ENCODE peak calls at places on chromosomes 11 and 22, in seven cellular contexts. W, I, S, J, G, F and R are unnamed samples.

GRCh38 chr11:115425816-115426215 is 78.4 kb downstream of the CADM1 start:
- DNase-seq in W (no peak), J (no peak), G (no peak), S (no peak), I (no peak), F (no peak), R (no peak)

GRCh38 chr22:37485006-37485713 is 1.0 kb downstream of the MFNG start:
- DNase-seq in S (no peak), I (no peak), W (no peak), G (no peak), J (no peak), F (no peak), R (no peak)

GRCh38 chr22:49930596-49931412 is 12.4 kb downstream of the CRELD2 start:
- DNase-seq in F (peak; percentile 74), J (no peak), G (peak; percentile 81), S (peak; percentile 77), I (peak; percentile 78), W (peak; percentile 78), R (peak; percentile 91)

GRCh38 chr22:31945971-31946680 is 1.8 kb downstream of the YWHAH start:
- DNase-seq in I (no peak), G (no peak), S (no peak), W (no peak), J (no peak), F (no peak), R (peak; percentile 51)

GRCh38 chr11:30566482-30566881 is 19.7 kb downstream of the MPPED2 start:
- DNase-seq in S (no peak), F (no peak), I (no peak), W (no peak), G (no peak), J (no peak), R (no peak)

GRCh38 chr22:40728731-40729189 is 49.5 kb downstream of the MCHR1 start:
- DNase-seq in S (no peak), W (no peak), J (no peak), I (no peak), G (no peak), F (no peak), R (no peak)

GRCh38 chr22:20206709-20207215 is 55.9 kb upstream of the CCDC188 start:
- DNase-seq in F (no peak), W (no peak), J (peak; percentile 97), I (no peak), G (no peak), S (peak; percentile 17), R (peak; percentile 45)

GRCh38 chr11:108551653-108552462 is 41.7 kb downstream of the EXPH5 start:
- DNase-seq in G (no peak), I (no peak), W (peak; percentile 18), J (peak; percentile 80), S (no peak), F (no peak), R (no peak)

GRCh38 chr22:21712751-21713427 is 22.7 kb downstream of the YPEL1 start:
- DNase-seq in G (peak; percentile 77), F (peak; percentile 88), I (no peak), S (peak; percentile 72), J (peak; percentile 99), W (peak; percentile 68), R (peak; percentile 84)

GRCh38 chr22:29994941-29995340 is 85.3 kb upstream of the HORMAD2 start:
- DNase-seq in J (no peak), S (peak; percentile 37), G (peak; percentile 40), F (no peak), W (no peak), I (no peak), R (no peak)

GRCh38 chr11:112294688-112295340 is 34.2 kb upstream of the PLET1 start:
- DNase-seq in I (no peak), F (no peak), J (no peak), S (no peak), G (no peak), W (no peak), R (peak; percentile 56)

GRCh38 chr11:120055646-120056045 is 82.3 kb downstream of the TRIM29 start:
- DNase-seq in J (no peak), W (no peak), I (no peak), S (no peak), G (no peak), F (no peak), R (no peak)

GRCh38 chr22:49094151-49094550 is 733.5 kb downstream of the BRD1 start:
- DNase-seq in I (no peak), S (no peak), G (no peak), F (no peak), W (no peak), J (no peak), R (peak; percentile 14)

GRCh38 chr11:122505304-122506006 is 150.1 kb upstream of the UBASH3B start:
- DNase-seq in S (peak; percentile 73), J (peak; percentile 57), W (peak; percentile 58), G (peak; percentile 42), I (peak; percentile 7), F (peak; percentile 82), R (peak; percentile 74)

GRCh38 chr11:64720640-64721358 is 2.2 kb downstream of the NRXN2 start:
- DNase-seq in J (no peak), F (no peak), S (no peak), I (no peak), W (no peak), G (no peak), R (no peak)

GRCh38 chr11:35383953-35384352 is 35.4 kb downstream of the SLC1A2 start:
- DNase-seq in W (no peak), S (no peak), F (no peak), G (no peak), J (no peak), I (no peak), R (no peak)

GRCh38 chr11:48109046-48109666 is 107.5 kb upstream of the OR4B1 start:
- DNase-seq in S (peak; percentile 65), I (no peak), G (peak; percentile 25), W (peak; percentile 37), F (no peak), J (peak; percentile 58), R (peak; percentile 75)

GRCh38 chr11:134845474-134846435 is 433.7 kb upstream of the B3GAT1 start:
- DNase-seq in J (no peak), F (no peak), I (no peak), G (no peak), W (no peak), S (no peak), R (no peak)

GRCh38 chr11:114311946-114312345 is 15.7 kb downstream of the NNMT start:
- DNase-seq in F (no peak), W (no peak), S (no peak), G (no peak), J (no peak), I (no peak), R (no peak)

GRCh38 chr11:91800208-91800914 is 424.3 kb upstream of the FAT3 start:
- DNase-seq in G (no peak), I (no peak), W (no peak), S (no peak), F (no peak), J (no peak), R (no peak)

GRCh38 chr22:47169801-47170140 is 407.3 kb downstream of the TBC1D22A start:
- DNase-seq in J (no peak), I (no peak), S (no peak), F (no peak), G (no peak), W (no peak), R (no peak)

GRCh38 chr22:47167056-47167455 is 404.6 kb downstream of the TBC1D22A start:
- DNase-seq in I (no peak), F (no peak), W (no peak), J (no peak), S (no peak), G (no peak), R (no peak)

GRCh38 chr22:47171441-47172221 is 409.2 kb downstream of the TBC1D22A start:
- DNase-seq in I (no peak), J (no peak), G (no peak), F (no peak), S (no peak), W (no peak), R (no peak)

GRCh38 chr22:47168441-47168840 is 406.0 kb downstream of the TBC1D22A start:
- DNase-seq in G (no peak), S (no peak), I (no peak), J (no peak), F (no peak), W (no peak), R (no peak)

GRCh38 chr22:47168900-47169800 is 406.7 kb downstream of the TBC1D22A start:
- DNase-seq in G (peak; percentile 10), S (peak; percentile 6), W (no peak), I (no peak), J (no peak), F (peak; percentile 59), R (peak; percentile 55)
- TF ChIP-seq CTCF in G (peak; percentile 55), S (no peak), W (peak; percentile 52), I (no peak), J (peak; percentile 23), F (peak; percentile 49), R (peak; percentile 24)

GRCh38 chr11:102831128-102831708 is 12.2 kb downstream of the MMP3 start:
- DNase-seq in I (no peak), F (peak; percentile 40), J (no peak), G (peak; percentile 4), W (no peak), S (peak; percentile 16), R (no peak)
- TF ChIP-seq MAX in I (no peak), F (no peak), J (no peak), G (no peak), W (no peak), S (no peak), R (no peak)

DNA sequence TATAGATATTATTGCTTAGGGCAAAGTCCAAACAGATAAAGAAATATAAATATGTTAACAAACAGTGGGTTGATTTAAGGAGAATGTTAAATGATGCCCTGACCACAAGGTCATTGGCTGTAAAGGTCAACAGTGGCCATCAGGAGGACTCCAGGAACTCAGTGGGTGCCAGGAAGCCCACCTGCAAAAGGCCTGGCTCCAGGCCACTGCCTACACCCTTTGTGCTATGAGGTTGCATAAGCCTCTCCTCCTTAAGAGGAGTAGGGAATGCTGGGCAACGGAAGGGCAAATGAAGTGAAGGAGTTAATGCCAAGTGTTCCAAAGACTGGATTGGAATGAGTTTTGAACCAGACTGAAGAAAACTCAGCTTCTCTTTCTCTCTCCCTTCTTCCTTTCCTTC is 73.3 kb upstream of the ALX4 start:
- DNase-seq in S (no peak), J (no peak), W (no peak), I (no peak), G (no peak), F (no peak), R (no peak)
- H3K4me3 ChIP-seq in S (no peak overlapping the region), J (no peak overlapping the region), W (no peak overlapping the region), I (no peak overlapping the region), G (no peak overlapping the region), F (no peak overlapping the region), R (no peak overlapping the region)

DNA sequence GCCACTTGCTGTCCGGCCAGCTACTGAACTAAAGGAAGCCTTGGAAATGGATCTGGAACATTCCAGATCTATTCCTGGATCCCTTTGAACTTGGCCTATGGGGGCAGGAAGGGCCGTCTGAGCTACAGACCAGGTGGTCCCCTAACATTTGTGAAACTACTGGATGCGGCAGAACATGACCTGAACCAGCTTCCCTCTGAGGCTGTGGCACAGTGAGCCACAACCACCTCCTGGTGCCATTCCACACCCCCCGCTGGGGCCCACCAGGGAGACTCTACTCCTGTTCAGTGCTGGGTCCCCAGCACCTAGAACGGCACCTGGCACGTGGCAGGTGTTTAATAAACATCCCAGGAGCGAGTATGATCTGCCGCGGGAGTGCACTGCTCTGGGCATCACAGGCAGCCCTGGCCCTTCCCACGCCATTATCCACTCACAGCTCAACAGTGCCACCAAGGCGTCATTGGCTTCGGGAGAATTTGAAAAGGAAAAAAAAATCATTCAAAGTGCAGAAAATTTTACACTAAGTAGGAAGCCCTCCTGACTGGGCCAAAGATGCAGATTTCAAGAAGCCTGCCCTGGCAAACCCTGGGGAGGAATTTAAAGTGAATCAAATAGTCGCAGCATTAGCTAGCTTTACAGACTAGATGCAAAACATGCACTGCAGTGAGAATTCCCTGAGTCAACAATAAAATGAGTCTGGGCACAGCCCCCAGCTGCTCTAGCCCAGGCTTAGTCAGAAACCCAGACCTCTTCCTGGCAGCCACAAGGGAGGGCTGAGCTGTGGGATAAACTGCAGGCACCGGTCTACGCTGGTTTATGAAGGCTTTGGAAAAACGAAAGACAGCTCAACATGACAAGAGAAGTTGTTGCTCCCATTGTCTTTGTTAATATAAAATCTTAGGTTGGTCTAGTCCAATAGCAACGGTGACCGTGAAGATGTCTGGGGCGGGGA is 14.3 kb upstream of the EFCAB6 start:
- DNase-seq in G (no peak), S (peak; percentile 46), F (no peak), I (no peak), J (no peak), W (no peak), R (peak; percentile 26)
- TF ChIP-seq CTCF in G (peak; percentile 38), S (peak; percentile 58), F (peak; percentile 53), I (peak; percentile 37), J (no peak), W (peak; percentile 35), R (peak; percentile 17)